ENCODE peak calls at places on chromosome 20, in eight cellular contexts. One of them, this sample, is unnamed.

GRCh38 chr20:615494-615893 is 5.4 kb upstream of the TCF15 start:
- DNase-seq in prostate gland: no peak
- DNase-seq in HL-60: no peak
- DNase-seq in HCT116: no peak
- DNase-seq in spleen: no peak
- DNase-seq in GM12891: no peak
- DNase-seq in GM23338: no peak
- DNase-seq in transverse colon: no peak
- DNase-seq in this sample: no peak

GRCh38 chr20:61557603-61558002 is 305.5 kb downstream of the CDH4 start:
- DNase-seq in prostate gland: no peak
- DNase-seq in HL-60: no peak
- DNase-seq in HCT116: no peak
- DNase-seq in spleen: no peak
- DNase-seq in GM12891: no peak
- DNase-seq in GM23338: no peak
- DNase-seq in transverse colon: no peak
- DNase-seq in this sample: no peak

GRCh38 chr20:17854307-17854903 is 114.2 kb downstream of the SNX5 start:
- DNase-seq in prostate gland: peak
- DNase-seq in HL-60: peak
- DNase-seq in HCT116: peak
- DNase-seq in spleen: no peak
- DNase-seq in GM12891: no peak
- DNase-seq in GM23338: peak
- DNase-seq in transverse colon: peak
- DNase-seq in this sample: no peak

GRCh38 chr20:2866236-2866635 is 7.0 kb upstream of the PTPRA start:
- DNase-seq in prostate gland: no peak
- DNase-seq in HL-60: no peak
- DNase-seq in HCT116: no peak
- DNase-seq in spleen: no peak
- DNase-seq in GM12891: no peak
- DNase-seq in GM23338: no peak
- DNase-seq in transverse colon: no peak
- DNase-seq in this sample: no peak

GRCh38 chr20:54208492-54209044 is 681 bp downstream of the PFDN4 start:
- DNase-seq in prostate gland: no peak
- DNase-seq in HL-60: peak
- DNase-seq in HCT116: no peak
- DNase-seq in spleen: no peak
- DNase-seq in GM12891: no peak
- DNase-seq in GM23338: peak
- DNase-seq in transverse colon: no peak
- DNase-seq in this sample: no peak

GRCh38 chr20:10239954-10240353 is 21.3 kb downstream of the SNAP25 start:
- DNase-seq in prostate gland: peak
- DNase-seq in HL-60: peak
- DNase-seq in HCT116: no peak
- DNase-seq in spleen: no peak
- DNase-seq in GM12891: no peak
- DNase-seq in GM23338: no peak
- DNase-seq in transverse colon: peak
- DNase-seq in this sample: no peak

GRCh38 chr20:48776306-48776705 is 51.5 kb downstream of the PREX1 start:
- DNase-seq in prostate gland: no peak
- DNase-seq in HL-60: no peak
- DNase-seq in HCT116: no peak
- DNase-seq in spleen: peak
- DNase-seq in GM12891: no peak
- DNase-seq in GM23338: no peak
- DNase-seq in transverse colon: no peak
- DNase-seq in this sample: no peak

GRCh38 chr20:37577972-37578371 is 50.3 kb upstream of the BLCAP start:
- DNase-seq in prostate gland: no peak
- DNase-seq in HL-60: no peak
- DNase-seq in HCT116: no peak
- DNase-seq in spleen: no peak
- DNase-seq in GM12891: no peak
- DNase-seq in GM23338: no peak
- DNase-seq in transverse colon: no peak
- DNase-seq in this sample: no peak

GRCh38 chr20:3811421-3812258 is 8.7 kb upstream of the AP5S1 start:
- DNase-seq in prostate gland: peak
- DNase-seq in HL-60: peak
- DNase-seq in HCT116: peak
- DNase-seq in spleen: peak
- DNase-seq in GM12891: no peak
- DNase-seq in GM23338: no peak
- DNase-seq in transverse colon: peak
- DNase-seq in this sample: peak

GRCh38 chr20:16761305-16761829 is 13.2 kb downstream of the OTOR start:
- DNase-seq in prostate gland: peak
- DNase-seq in HL-60: peak
- DNase-seq in HCT116: peak
- DNase-seq in spleen: no peak
- DNase-seq in GM12891: peak
- DNase-seq in GM23338: peak
- DNase-seq in transverse colon: peak
- DNase-seq in this sample: no peak

GRCh38 chr20:23659989-23660837 is 22.5 kb upstream of the CST3 start:
- DNase-seq in prostate gland: no peak
- DNase-seq in HL-60: no peak
- DNase-seq in HCT116: no peak
- DNase-seq in spleen: no peak
- DNase-seq in GM12891: no peak
- DNase-seq in GM23338: no peak
- DNase-seq in transverse colon: no peak
- DNase-seq in this sample: no peak

GRCh38 chr20:37651932-37652331 is 41.9 kb upstream of the CTNNBL1 start:
- DNase-seq in prostate gland: peak
- DNase-seq in HL-60: peak
- DNase-seq in HCT116: peak
- DNase-seq in spleen: peak
- DNase-seq in GM12891: no peak
- DNase-seq in GM23338: peak
- DNase-seq in transverse colon: peak
- DNase-seq in this sample: no peak

GRCh38 chr20:25539742-25540201 is 45.6 kb downstream of the NINL start:
- DNase-seq in prostate gland: no peak
- DNase-seq in HL-60: no peak
- DNase-seq in HCT116: no peak
- DNase-seq in spleen: no peak
- DNase-seq in GM12891: no peak
- DNase-seq in GM23338: no peak
- DNase-seq in transverse colon: no peak
- DNase-seq in this sample: no peak

GRCh38 chr20:53829706-53830521 is 236.3 kb upstream of the ZNF217 start:
- DNase-seq in prostate gland: no peak
- DNase-seq in HL-60: no peak
- DNase-seq in HCT116: no peak
- DNase-seq in spleen: no peak
- DNase-seq in GM12891: no peak
- DNase-seq in GM23338: no peak
- DNase-seq in transverse colon: peak
- DNase-seq in this sample: no peak

DNA sequence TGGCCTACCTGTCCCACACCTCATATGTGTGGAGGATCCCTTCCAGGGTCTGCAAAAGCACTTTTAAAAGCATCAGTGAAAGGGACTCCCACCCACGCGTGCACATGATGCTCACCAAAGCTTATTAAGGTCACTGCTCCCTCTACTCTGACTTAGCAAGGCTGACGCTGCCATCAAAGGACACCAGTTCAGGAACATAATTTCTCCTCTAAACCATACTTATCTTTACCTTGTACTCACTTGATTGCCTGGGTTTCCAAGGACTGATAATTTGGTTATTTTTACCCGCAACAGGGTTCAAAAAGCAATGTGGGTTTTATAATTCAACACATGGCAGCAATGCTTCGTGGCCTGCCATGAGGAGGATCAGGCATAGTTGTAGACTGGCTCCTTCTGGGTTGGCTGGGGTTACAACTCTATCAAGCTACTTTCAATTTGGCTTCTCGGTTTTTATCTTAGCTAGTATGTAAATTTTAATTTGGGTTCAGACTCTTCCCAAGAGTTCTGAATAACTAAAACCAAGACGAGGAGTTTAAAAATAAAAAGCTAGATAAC is 52.2 kb upstream of the EMILIN3 start:
- DNase-seq in prostate gland: no peak
- DNase-seq in HL-60: no peak
- DNase-seq in HCT116: no peak
- DNase-seq in spleen: no peak
- DNase-seq in GM12891: no peak
- DNase-seq in GM23338: no peak
- DNase-seq in transverse colon: no peak
- DNase-seq in this sample: no peak
- TF ChIP-seq POLR2AphosphoS5 in prostate gland: no peak
- TF ChIP-seq POLR2AphosphoS5 in HL-60: no peak
- TF ChIP-seq POLR2AphosphoS5 in HCT116: no peak
- TF ChIP-seq POLR2AphosphoS5 in spleen: no peak
- TF ChIP-seq POLR2AphosphoS5 in GM12891: no peak
- TF ChIP-seq POLR2AphosphoS5 in GM23338: no peak
- TF ChIP-seq POLR2AphosphoS5 in transverse colon: no peak
- TF ChIP-seq POLR2AphosphoS5 in this sample: no peak

DNA sequence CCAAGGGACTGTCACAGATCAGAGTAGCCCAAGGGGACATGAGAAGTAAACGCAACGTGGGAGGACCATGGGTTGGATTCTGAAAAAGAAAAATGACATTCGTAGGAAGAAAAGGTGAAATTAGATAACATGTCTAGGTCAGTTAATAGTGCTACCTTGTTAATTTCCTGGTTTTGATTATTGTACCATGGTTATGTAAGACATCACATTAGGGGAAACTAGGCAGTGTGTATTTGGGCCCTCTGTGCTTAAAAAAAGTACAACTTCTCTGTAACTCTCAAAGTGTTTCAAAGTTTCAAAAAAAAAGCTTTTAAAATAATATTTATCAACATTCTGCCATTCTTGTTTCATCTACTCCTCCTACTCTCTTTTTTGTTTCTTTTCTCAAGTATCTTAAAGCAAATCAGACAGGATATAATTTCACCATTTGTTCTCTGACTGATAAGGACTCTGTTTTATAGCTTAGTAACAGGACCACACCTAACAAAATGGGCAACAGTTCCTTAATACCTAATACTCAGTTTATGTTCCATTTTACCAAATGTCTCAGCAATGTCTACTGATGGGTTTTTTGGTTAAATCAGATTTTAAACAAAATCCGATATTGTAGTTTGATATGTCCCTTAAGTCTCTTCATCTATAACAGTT is 97.1 kb upstream of the PLCB4 start:
- DNase-seq in prostate gland: no peak
- DNase-seq in HL-60: no peak
- DNase-seq in HCT116: no peak
- DNase-seq in spleen: no peak
- DNase-seq in GM12891: no peak
- DNase-seq in GM23338: no peak
- DNase-seq in transverse colon: no peak
- DNase-seq in this sample: no peak
- TF ChIP-seq POLR2AphosphoS5 in prostate gland: no peak
- TF ChIP-seq POLR2AphosphoS5 in HL-60: no peak
- TF ChIP-seq POLR2AphosphoS5 in HCT116: no peak
- TF ChIP-seq POLR2AphosphoS5 in spleen: no peak
- TF ChIP-seq POLR2AphosphoS5 in GM12891: no peak
- TF ChIP-seq POLR2AphosphoS5 in GM23338: no peak
- TF ChIP-seq POLR2AphosphoS5 in transverse colon: no peak
- TF ChIP-seq POLR2AphosphoS5 in this sample: no peak

GRCh38 chr20:43715511-43715910 is 11.3 kb downstream of the GTSF1L start:
- DNase-seq in prostate gland: no peak
- DNase-seq in HL-60: no peak
- DNase-seq in HCT116: no peak
- DNase-seq in spleen: no peak
- DNase-seq in GM12891: no peak
- DNase-seq in GM23338: no peak
- DNase-seq in transverse colon: no peak
- DNase-seq in this sample: no peak

GRCh38 chr20:43717616-43717995 is 9.2 kb downstream of the GTSF1L start:
- DNase-seq in prostate gland: no peak
- DNase-seq in HL-60: no peak
- DNase-seq in HCT116: no peak
- DNase-seq in spleen: no peak
- DNase-seq in GM12891: no peak
- DNase-seq in GM23338: no peak
- DNase-seq in transverse colon: no peak
- DNase-seq in this sample: no peak

GRCh38 chr20:43715044-43715443 is 11.8 kb downstream of the GTSF1L start:
- DNase-seq in prostate gland: no peak
- DNase-seq in HL-60: no peak
- DNase-seq in HCT116: no peak
- DNase-seq in spleen: no peak
- DNase-seq in GM12891: no peak
- DNase-seq in GM23338: no peak
- DNase-seq in transverse colon: no peak
- DNase-seq in this sample: no peak

GRCh38 chr20:43716123-43716522 is 10.7 kb downstream of the GTSF1L start:
- DNase-seq in prostate gland: no peak
- DNase-seq in HL-60: no peak
- DNase-seq in HCT116: no peak
- DNase-seq in spleen: no peak
- DNase-seq in GM12891: no peak
- DNase-seq in GM23338: no peak
- DNase-seq in transverse colon: no peak
- DNase-seq in this sample: no peak

DNA sequence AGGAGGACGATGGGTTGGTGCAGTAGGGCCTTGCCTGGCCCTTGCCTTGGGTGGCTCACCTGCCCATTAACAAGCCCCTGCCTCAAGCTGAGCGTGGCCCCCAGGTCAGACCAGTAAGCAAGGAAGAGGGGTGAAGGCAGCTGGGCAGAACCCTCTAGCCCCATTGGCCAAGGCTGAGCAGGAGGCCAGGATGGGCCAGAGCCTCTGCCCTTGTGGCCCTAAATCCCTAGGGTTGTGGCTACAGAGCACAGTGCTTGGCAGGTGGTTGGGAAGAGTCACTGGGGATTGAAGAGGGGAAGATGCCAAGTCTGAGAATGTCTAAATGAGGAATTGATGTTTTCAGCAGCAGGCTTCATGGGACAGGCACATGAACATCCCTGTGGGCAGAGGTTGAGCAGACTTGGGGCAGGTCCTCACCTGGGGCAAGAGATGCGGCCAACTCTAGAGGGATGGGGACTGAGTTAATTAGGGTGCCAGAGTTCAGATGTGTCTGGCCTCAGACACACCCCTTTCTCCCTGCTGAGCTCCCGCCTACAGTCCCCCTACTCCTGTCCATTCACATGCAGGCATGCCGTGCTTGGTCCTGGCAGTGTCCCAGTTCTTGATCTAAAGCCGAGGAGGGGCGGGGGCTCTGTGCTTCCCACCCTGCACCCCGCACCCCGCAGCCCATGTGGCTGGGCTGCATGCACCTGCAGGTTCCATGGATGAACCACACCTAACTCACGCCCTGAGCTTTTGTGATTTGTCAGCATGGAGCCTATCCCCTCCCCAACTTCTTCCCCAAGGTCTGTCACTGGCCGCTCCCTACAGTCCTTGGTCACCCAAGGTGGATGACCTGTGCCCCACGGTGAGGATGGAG is 9.8 kb downstream of the GTSF1L start:
- DNase-seq in prostate gland: no peak
- DNase-seq in HL-60: no peak
- DNase-seq in HCT116: no peak
- DNase-seq in spleen: no peak
- DNase-seq in GM12891: no peak
- DNase-seq in GM23338: no peak
- DNase-seq in transverse colon: no peak
- DNase-seq in this sample: no peak
- TF ChIP-seq POLR2AphosphoS5 in prostate gland: no peak
- TF ChIP-seq POLR2AphosphoS5 in HL-60: no peak
- TF ChIP-seq POLR2AphosphoS5 in HCT116: no peak
- TF ChIP-seq POLR2AphosphoS5 in spleen: no peak
- TF ChIP-seq POLR2AphosphoS5 in GM12891: no peak
- TF ChIP-seq POLR2AphosphoS5 in GM23338: no peak
- TF ChIP-seq POLR2AphosphoS5 in transverse colon: no peak
- TF ChIP-seq POLR2AphosphoS5 in this sample: no peak

GRCh38 chr20:56358600-56359211 is at the start of gene FAM210B:
- DNase-seq in prostate gland: peak
- DNase-seq in HL-60: peak
- DNase-seq in HCT116: peak
- DNase-seq in spleen: peak
- DNase-seq in GM12891: peak
- DNase-seq in GM23338: peak
- DNase-seq in transverse colon: peak
- DNase-seq in this sample: peak
- TF ChIP-seq POLR2AphosphoS5 in prostate gland: no peak
- TF ChIP-seq POLR2AphosphoS5 in HL-60: no peak
- TF ChIP-seq POLR2AphosphoS5 in HCT116: peak
- TF ChIP-seq POLR2AphosphoS5 in spleen: peak
- TF ChIP-seq POLR2AphosphoS5 in GM12891: no peak
- TF ChIP-seq POLR2AphosphoS5 in GM23338: peak
- TF ChIP-seq POLR2AphosphoS5 in transverse colon: peak
- TF ChIP-seq POLR2AphosphoS5 in this sample: no peak